ENCODE peak calls at places on chromosome 2, in ten cellular contexts. One of them, this sample, is unnamed.

GRCh38 chr2:188189356-188189755 is 102.3 kb upstream of the GULP1 start:
- DNase-seq in AG04449: no peak
- DNase-seq in Calu3: no peak
- DNase-seq in colonic mucosa: no peak
- DNase-seq in fibroblast of lung: no peak
- DNase-seq in HFFc6: no peak
- DNase-seq in endothelial cell of umbilical vein: no peak
- DNase-seq in GM10248: no peak
- DNase-seq in hepatocyte: no peak
- DNase-seq in adrenal gland: no peak
- DNase-seq in this sample: peak; percentile 54

GRCh38 chr2:5465859-5466258 is 226.3 kb upstream of the SOX11 start:
- DNase-seq in endothelial cell of umbilical vein: no peak
- DNase-seq in HFFc6: no peak
- DNase-seq in adrenal gland: no peak
- DNase-seq in colonic mucosa: no peak
- DNase-seq in Calu3: no peak
- DNase-seq in AG04449: no peak
- DNase-seq in hepatocyte: no peak
- DNase-seq in fibroblast of lung: no peak
- DNase-seq in GM10248: no peak
- DNase-seq in this sample: no peak

GRCh38 chr2:64779117-64779690 is 125.5 kb upstream of the SERTAD2 start:
- DNase-seq in hepatocyte: no peak
- DNase-seq in Calu3: peak; percentile 61
- DNase-seq in endothelial cell of umbilical vein: peak; percentile 88
- DNase-seq in AG04449: peak; percentile 75
- DNase-seq in adrenal gland: peak; percentile 18
- DNase-seq in HFFc6: peak; percentile 96
- DNase-seq in GM10248: no peak
- DNase-seq in colonic mucosa: no peak
- DNase-seq in fibroblast of lung: peak; percentile 64
- DNase-seq in this sample: peak; percentile 78

GRCh38 chr2:12613137-12613912 is 103.4 kb upstream of the TRIB2 start:
- DNase-seq in HFFc6: no peak
- DNase-seq in hepatocyte: no peak
- DNase-seq in fibroblast of lung: no peak
- DNase-seq in endothelial cell of umbilical vein: no peak
- DNase-seq in Calu3: no peak
- DNase-seq in adrenal gland: no peak
- DNase-seq in GM10248: no peak
- DNase-seq in AG04449: no peak
- DNase-seq in colonic mucosa: no peak
- DNase-seq in this sample: no peak

GRCh38 chr2:79580175-79580574 is 67.3 kb downstream of the CTNNA2 start:
- DNase-seq in fibroblast of lung: no peak
- DNase-seq in adrenal gland: no peak
- DNase-seq in hepatocyte: no peak
- DNase-seq in AG04449: no peak
- DNase-seq in Calu3: no peak
- DNase-seq in colonic mucosa: no peak
- DNase-seq in GM10248: no peak
- DNase-seq in HFFc6: no peak
- DNase-seq in endothelial cell of umbilical vein: no peak
- DNase-seq in this sample: no peak

GRCh38 chr2:64615844-64616536 is 37.7 kb downstream of the SERTAD2 start:
- DNase-seq in endothelial cell of umbilical vein: no peak
- DNase-seq in HFFc6: no peak
- DNase-seq in fibroblast of lung: no peak
- DNase-seq in hepatocyte: no peak
- DNase-seq in Calu3: no peak
- DNase-seq in colonic mucosa: no peak
- DNase-seq in GM10248: no peak
- DNase-seq in AG04449: no peak
- DNase-seq in adrenal gland: peak; percentile 4
- DNase-seq in this sample: no peak

GRCh38 chr2:57881998-57882884 is 164.4 kb upstream of the VRK2 start:
- DNase-seq in Calu3: peak; percentile 1
- DNase-seq in GM10248: no peak
- DNase-seq in hepatocyte: peak; percentile 46
- DNase-seq in adrenal gland: peak; percentile 35
- DNase-seq in AG04449: no peak
- DNase-seq in endothelial cell of umbilical vein: no peak
- DNase-seq in HFFc6: peak; percentile 80
- DNase-seq in fibroblast of lung: peak; percentile 52
- DNase-seq in colonic mucosa: peak; percentile 52
- DNase-seq in this sample: no peak

GRCh38 chr2:219868635-219869034 is 241.2 kb downstream of the SLC4A3 start:
- DNase-seq in endothelial cell of umbilical vein: no peak
- DNase-seq in GM10248: no peak
- DNase-seq in adrenal gland: no peak
- DNase-seq in hepatocyte: no peak
- DNase-seq in fibroblast of lung: no peak
- DNase-seq in Calu3: no peak
- DNase-seq in HFFc6: no peak
- DNase-seq in AG04449: no peak
- DNase-seq in colonic mucosa: no peak
- DNase-seq in this sample: no peak

GRCh38 chr2:70887208-70887549 is 48.5 kb upstream of the ATP6V1B1 start:
- DNase-seq in colonic mucosa: no peak
- DNase-seq in AG04449: no peak
- DNase-seq in HFFc6: no peak
- DNase-seq in endothelial cell of umbilical vein: no peak
- DNase-seq in GM10248: no peak
- DNase-seq in Calu3: no peak
- DNase-seq in adrenal gland: no peak
- DNase-seq in hepatocyte: no peak
- DNase-seq in fibroblast of lung: no peak
- DNase-seq in this sample: no peak

GRCh38 chr2:70888389-70888924 is 47.2 kb upstream of the ATP6V1B1 start:
- DNase-seq in GM10248: peak; percentile 13
- DNase-seq in hepatocyte: no peak
- DNase-seq in colonic mucosa: no peak
- DNase-seq in endothelial cell of umbilical vein: no peak
- DNase-seq in HFFc6: no peak
- DNase-seq in Calu3: no peak
- DNase-seq in AG04449: no peak
- DNase-seq in adrenal gland: no peak
- DNase-seq in fibroblast of lung: no peak
- DNase-seq in this sample: no peak

GRCh38 chr2:70886541-70886987 is 49.1 kb upstream of the ATP6V1B1 start:
- DNase-seq in endothelial cell of umbilical vein: no peak
- DNase-seq in fibroblast of lung: no peak
- DNase-seq in HFFc6: no peak
- DNase-seq in GM10248: no peak
- DNase-seq in hepatocyte: no peak
- DNase-seq in AG04449: no peak
- DNase-seq in colonic mucosa: no peak
- DNase-seq in Calu3: no peak
- DNase-seq in adrenal gland: no peak
- DNase-seq in this sample: no peak

GRCh38 chr2:70888925-70889715 is 46.6 kb upstream of the ATP6V1B1 start:
- DNase-seq in AG04449: no peak
- DNase-seq in adrenal gland: no peak
- DNase-seq in Calu3: no peak
- DNase-seq in HFFc6: no peak
- DNase-seq in fibroblast of lung: no peak
- DNase-seq in colonic mucosa: no peak
- DNase-seq in hepatocyte: no peak
- DNase-seq in endothelial cell of umbilical vein: no peak
- DNase-seq in GM10248: peak; percentile 16
- DNase-seq in this sample: no peak

GRCh38 chr2:70887550-70888229 is 48.0 kb upstream of the ATP6V1B1 start:
- DNase-seq in GM10248: peak; percentile 59
- DNase-seq in adrenal gland: no peak
- DNase-seq in hepatocyte: peak; percentile 56
- DNase-seq in Calu3: no peak
- DNase-seq in HFFc6: no peak
- DNase-seq in AG04449: no peak
- DNase-seq in colonic mucosa: peak; percentile 42
- DNase-seq in endothelial cell of umbilical vein: no peak
- DNase-seq in fibroblast of lung: no peak
- DNase-seq in this sample: no peak
- TF ChIP-seq CTCF in GM10248: no peak
- TF ChIP-seq CTCF in adrenal gland: no peak
- TF ChIP-seq CTCF in hepatocyte: no peak
- TF ChIP-seq CTCF in Calu3: no peak
- TF ChIP-seq CTCF in HFFc6: no peak
- TF ChIP-seq CTCF in AG04449: no peak
- TF ChIP-seq CTCF in colonic mucosa: no peak
- TF ChIP-seq CTCF in endothelial cell of umbilical vein: no peak
- TF ChIP-seq CTCF in fibroblast of lung: no peak
- TF ChIP-seq CTCF in this sample: no peak

GRCh38 chr2:201450910-201451329 is 338 bp downstream of the TRAK2 start:
- DNase-seq in Calu3: no peak
- DNase-seq in AG04449: no peak
- DNase-seq in fibroblast of lung: peak; percentile 57
- DNase-seq in colonic mucosa: no peak
- DNase-seq in hepatocyte: no peak
- DNase-seq in adrenal gland: no peak
- DNase-seq in GM10248: no peak
- DNase-seq in endothelial cell of umbilical vein: no peak
- DNase-seq in HFFc6: no peak
- DNase-seq in this sample: no peak

GRCh38 chr2:201452856-201453643 is 1.5 kb downstream of the STRADB start:
- DNase-seq in HFFc6: no peak
- DNase-seq in fibroblast of lung: no peak
- DNase-seq in AG04449: no peak
- DNase-seq in colonic mucosa: no peak
- DNase-seq in Calu3: no peak
- DNase-seq in endothelial cell of umbilical vein: no peak
- DNase-seq in hepatocyte: no peak
- DNase-seq in adrenal gland: no peak
- DNase-seq in GM10248: no peak
- DNase-seq in this sample: no peak

GRCh38 chr2:201452058-201452736 is 657 bp downstream of the STRADB start:
- DNase-seq in HFFc6: no peak
- DNase-seq in AG04449: no peak
- DNase-seq in adrenal gland: no peak
- DNase-seq in colonic mucosa: peak; percentile 50
- DNase-seq in fibroblast of lung: peak; percentile 20
- DNase-seq in GM10248: no peak
- DNase-seq in Calu3: no peak
- DNase-seq in hepatocyte: peak; percentile 31
- DNase-seq in endothelial cell of umbilical vein: no peak
- DNase-seq in this sample: no peak

GRCh38 chr2:201448701-201449100 is 2.6 kb downstream of the TRAK2 start:
- DNase-seq in fibroblast of lung: no peak
- DNase-seq in adrenal gland: no peak
- DNase-seq in Calu3: no peak
- DNase-seq in colonic mucosa: peak; percentile 57
- DNase-seq in endothelial cell of umbilical vein: no peak
- DNase-seq in GM10248: no peak
- DNase-seq in AG04449: no peak
- DNase-seq in hepatocyte: no peak
- DNase-seq in HFFc6: no peak
- DNase-seq in this sample: no peak

DNA sequence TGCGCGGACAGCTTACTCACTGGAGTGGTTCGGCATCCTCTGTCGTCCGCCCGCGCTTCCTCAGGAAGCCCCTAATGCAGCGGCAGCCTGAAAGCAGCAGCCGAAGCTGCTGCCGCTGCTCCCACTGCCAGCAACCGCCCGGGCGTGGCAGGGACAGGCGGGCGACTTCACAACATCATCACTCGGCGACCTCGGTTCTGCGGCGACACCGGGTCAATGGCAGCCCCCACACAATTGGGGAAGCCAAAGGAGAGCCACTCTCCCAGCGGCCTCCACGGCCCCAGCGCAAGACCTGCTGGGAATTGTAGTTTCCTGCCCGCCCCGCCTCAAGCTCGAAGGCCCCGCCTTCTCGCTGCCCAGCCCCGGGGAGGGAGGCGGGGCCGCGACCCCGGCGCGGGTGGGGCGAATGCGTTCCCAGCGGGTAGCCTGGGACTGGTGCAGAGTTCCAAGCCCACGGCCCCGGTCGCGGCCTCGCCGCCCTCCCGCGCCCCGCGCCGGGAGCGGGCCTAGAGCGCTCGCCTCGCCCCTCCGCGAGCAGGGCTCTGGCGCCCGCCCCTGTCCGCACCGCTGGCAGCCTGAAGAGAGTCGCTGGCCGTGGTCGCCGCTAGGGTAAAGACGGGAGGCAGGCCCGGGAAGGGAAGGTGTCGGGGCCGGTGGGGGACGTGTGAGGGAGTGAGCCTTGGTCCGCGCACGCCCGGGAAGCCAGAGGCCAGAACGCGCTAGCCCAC is at the start of the genes STRADB and TRAK2:
- DNase-seq in GM10248: peak; percentile 98
- DNase-seq in hepatocyte: peak; percentile 96
- DNase-seq in HFFc6: peak; percentile 96
- DNase-seq in fibroblast of lung: peak; percentile 95
- DNase-seq in Calu3: peak; percentile 93
- DNase-seq in AG04449: peak; percentile 58
- DNase-seq in endothelial cell of umbilical vein: peak; percentile 95
- DNase-seq in colonic mucosa: peak; percentile 96
- DNase-seq in adrenal gland: peak; percentile 97
- DNase-seq in this sample: peak; percentile 92
- TF ChIP-seq CTCF in GM10248: peak; percentile 17
- TF ChIP-seq CTCF in hepatocyte: peak; percentile 30
- TF ChIP-seq CTCF in HFFc6: peak; percentile 66
- TF ChIP-seq CTCF in fibroblast of lung: peak; percentile 9
- TF ChIP-seq CTCF in Calu3: peak; percentile 25
- TF ChIP-seq CTCF in AG04449: peak; percentile 58
- TF ChIP-seq CTCF in endothelial cell of umbilical vein: no peak
- TF ChIP-seq CTCF in colonic mucosa: peak; percentile 22
- TF ChIP-seq CTCF in adrenal gland: no peak
- TF ChIP-seq CTCF in this sample: peak; percentile 48

GRCh38 chr2:73827018-73827417 is 1.7 kb upstream of the STAMBP start:
- DNase-seq in HFFc6: peak; percentile 25
- DNase-seq in adrenal gland: no peak
- DNase-seq in colonic mucosa: no peak
- DNase-seq in endothelial cell of umbilical vein: peak; percentile 30
- DNase-seq in Calu3: no peak
- DNase-seq in fibroblast of lung: peak; percentile 61
- DNase-seq in hepatocyte: peak; percentile 34
- DNase-seq in GM10248: no peak
- DNase-seq in AG04449: no peak
- DNase-seq in this sample: peak; percentile 20
- TF ChIP-seq CTCF in HFFc6: peak; percentile 62
- TF ChIP-seq CTCF in adrenal gland: no peak
- TF ChIP-seq CTCF in colonic mucosa: peak; percentile 20
- TF ChIP-seq CTCF in endothelial cell of umbilical vein: peak; percentile 10
- TF ChIP-seq CTCF in Calu3: no peak
- TF ChIP-seq CTCF in fibroblast of lung: peak; percentile 39
- TF ChIP-seq CTCF in hepatocyte: peak; percentile 38
- TF ChIP-seq CTCF in GM10248: peak; percentile 30
- TF ChIP-seq CTCF in AG04449: peak; percentile 24
- TF ChIP-seq CTCF in this sample: peak; percentile 56

DNA sequence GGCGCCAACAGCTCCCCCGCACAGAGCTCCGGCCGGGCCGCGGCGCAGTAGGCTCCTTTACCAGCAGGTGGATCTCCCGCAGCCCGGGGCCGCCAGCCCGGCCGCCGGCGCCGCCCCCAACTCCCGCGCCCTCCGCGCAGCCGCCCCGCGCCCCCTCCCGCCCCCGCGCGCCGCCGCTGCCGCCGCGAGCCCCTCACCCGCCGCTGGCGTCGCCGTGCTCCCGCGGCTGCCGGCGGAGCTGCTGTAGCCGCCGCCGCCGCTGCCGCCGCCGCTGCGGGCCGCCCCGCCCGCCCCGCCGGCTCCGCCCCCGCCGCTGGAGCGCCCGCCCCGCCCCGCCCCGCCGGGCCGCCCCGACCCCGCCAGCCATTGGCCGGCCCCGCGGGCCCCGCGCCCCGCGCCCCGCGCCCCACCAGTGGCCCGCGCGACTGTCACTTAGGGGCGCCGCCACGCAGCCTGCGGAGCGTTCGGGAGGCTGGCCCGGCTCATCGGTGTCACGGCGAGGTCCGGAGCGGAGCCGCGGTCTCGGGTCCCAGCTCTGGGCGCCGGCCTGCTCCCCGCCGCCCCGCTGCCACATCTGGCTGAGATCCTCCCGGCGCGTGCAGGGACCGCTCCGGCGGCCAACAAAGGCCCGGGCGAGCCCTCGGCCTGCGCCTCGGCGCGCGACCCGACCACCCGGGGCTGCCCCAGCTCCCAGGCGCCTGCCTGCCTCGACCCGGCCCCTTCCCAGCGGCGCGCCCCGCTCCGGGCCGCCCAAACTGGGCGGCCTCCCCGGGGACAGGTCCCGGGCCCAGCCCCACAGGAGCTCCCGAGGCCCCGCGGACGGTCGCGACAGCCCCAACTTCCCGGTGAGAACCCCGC is at the start of gene MGAT4A:
- DNase-seq in HFFc6: no peak
- DNase-seq in endothelial cell of umbilical vein: peak; percentile 52
- DNase-seq in fibroblast of lung: peak; percentile 11
- DNase-seq in colonic mucosa: peak; percentile 83
- DNase-seq in AG04449: no peak
- DNase-seq in adrenal gland: peak; percentile 81
- DNase-seq in Calu3: peak; percentile 71
- DNase-seq in hepatocyte: peak; percentile 86
- DNase-seq in GM10248: peak; percentile 85
- DNase-seq in this sample: no peak
- TF ChIP-seq CTCF in HFFc6: no peak
- TF ChIP-seq CTCF in endothelial cell of umbilical vein: no peak
- TF ChIP-seq CTCF in fibroblast of lung: no peak
- TF ChIP-seq CTCF in colonic mucosa: no peak
- TF ChIP-seq CTCF in AG04449: no peak
- TF ChIP-seq CTCF in adrenal gland: no peak
- TF ChIP-seq CTCF in Calu3: no peak
- TF ChIP-seq CTCF in hepatocyte: no peak
- TF ChIP-seq CTCF in GM10248: no peak
- TF ChIP-seq CTCF in this sample: no peak

This sample was measured in brain microvascular endothelial cell.